ENCODE peak calls at places on chromosomes 2 and 18, in nine cellular contexts. H, O, L, T, N, Z, V, Y and B are unnamed samples.
A peak's percentile ranks its signal among the peaks of the same experiment; 100 is the strongest.

GRCh38 chr2:203328735-203329549 is 748 bp downstream of the ABI2 start:
- DNase-seq in Y (peak; percentile 40), V (peak; percentile 60), L (no peak), Z (peak; percentile 46), O (peak; percentile 67), T (peak; percentile 69), N (no peak), H (peak; percentile 6), B (no peak)

GRCh38 chr2:176118606-176119370 is 2.2 kb downstream of the HOXD10 start:
- DNase-seq in N (peak; percentile 90), Z (peak; percentile 10), V (no peak), L (peak; percentile 55), O (peak; percentile 87), Y (peak; percentile 88), T (peak; percentile 36), H (no peak), B (no peak)

GRCh38 chr2:205865794-205866490 is 183.6 kb downstream of the NRP2 start:
- DNase-seq in N (no peak), H (no peak), Y (no peak), L (no peak), Z (peak; percentile 68), O (no peak), V (no peak), T (no peak), B (no peak)

GRCh38 chr18:11850821-11851155 is 425 bp upstream of the CHMP1B start:
- DNase-seq in Z (no peak), Y (no peak), H (no peak), O (no peak), L (no peak), V (no peak), T (no peak), N (no peak), B (no peak)

GRCh38 chr2:195520671-195521155 is 136.3 kb upstream of the SLC39A10 start:
- DNase-seq in O (peak; percentile 33), H (no peak), Y (no peak), T (no peak), N (no peak), V (no peak), L (no peak), Z (peak; percentile 96), B (no peak)

GRCh38 chr18:8397034-8397433 is 212.2 kb upstream of the RAB12 start:
- DNase-seq in V (no peak), Z (no peak), N (no peak), H (no peak), Y (no peak), T (no peak), L (no peak), O (no peak), B (no peak)

GRCh38 chr2:233234264-233234663 is 17.2 kb upstream of the ATG16L1 start:
- DNase-seq in V (no peak), O (no peak), L (no peak), N (no peak), Y (no peak), H (no peak), Z (no peak), T (peak; percentile 52), B (no peak)

GRCh38 chr18:59562751-59563150 is 134.5 kb downstream of the CCBE1 start:
- DNase-seq in O (no peak), V (no peak), H (no peak), Y (no peak), N (no peak), Z (no peak), L (no peak), T (no peak), B (no peak)

GRCh38 chr2:11829947-11830707 is 83.7 kb downstream of the LPIN1 start:
- DNase-seq in N (peak; percentile 91), H (peak; percentile 4), T (peak; percentile 74), L (peak; percentile 88), Z (peak; percentile 97), V (peak; percentile 61), O (peak; percentile 70), Y (peak; percentile 54), B (peak; percentile 64)

GRCh38 chr2:152600698-152601097 is 116.6 kb downstream of the PRPF40A start:
- DNase-seq in N (no peak), L (no peak), Z (peak; percentile 51), O (no peak), Y (no peak), T (no peak), H (no peak), V (no peak), B (no peak)

GRCh38 chr2:232869138-232870001 is 694 bp upstream of the SNORC start:
- DNase-seq in O (peak; percentile 65), T (peak; percentile 7), N (no peak), V (no peak), H (no peak), L (no peak), Z (no peak), Y (no peak), B (peak; percentile 20)

GRCh38 chr2:61536723-61537581 is 1.2 kb downstream of the XPO1 start:
- DNase-seq in L (peak; percentile 91), O (peak; percentile 76), V (peak; percentile 90), Z (peak; percentile 93), Y (peak; percentile 88), N (peak; percentile 94), H (peak; percentile 49), T (peak; percentile 91), B (peak; percentile 84)

GRCh38 chr2:64857581-64858471 is 131.4 kb upstream of the SLC1A4 start:
- DNase-seq in T (no peak), N (peak; percentile 87), Z (peak; percentile 45), Y (no peak), O (no peak), V (peak; percentile 60), H (no peak), L (peak; percentile 85), B (no peak)

GRCh38 chr2:127647242-127648190 is 1.6 kb downstream of the GPR17 start:
- DNase-seq in Z (peak; percentile 72), L (no peak), N (peak; percentile 87), O (no peak), H (no peak), T (no peak), V (peak; percentile 78), Y (no peak), B (no peak)

GRCh38 chr2:149877913-149878312 is 290.3 kb upstream of the MMADHC start:
- DNase-seq in T (no peak), Z (peak; percentile 55), L (no peak), O (no peak), H (no peak), Y (no peak), V (no peak), N (no peak), B (no peak)

GRCh38 chr2:232941912-232942595 is 71.0 kb downstream of the NGEF start:
- DNase-seq in Y (no peak), H (no peak), V (no peak), T (no peak), N (no peak), O (no peak), L (no peak), Z (no peak), B (no peak)